ENCODE peak calls at places on chromosomes 2 and 18, in eight cellular contexts. R is GM23338; B is HFF-Myc; Z is AG09319; X is IMR-90; K is GM10248; D is CD8-positive, alpha-beta T cell; H is left ventricle myocardium inferior. M is an unnamed sample.

GRCh38 chr2:62464608-62465007 is 41.4 kb downstream of the TMEM17 start:
- DNase-seq in R (no peak), B (no peak), Z (no peak), X (no peak), K (no peak), D (no peak), H (no peak), M (no peak)

GRCh38 chr2:237315170-237315880 is 98.6 kb downstream of the COL6A3 start:
- DNase-seq in R (peak; percentile 20), B (peak; percentile 97), Z (peak; percentile 94), X (peak; percentile 98), K (no peak), D (no peak), H (peak; percentile 91), M (peak; percentile 34)

GRCh38 chr2:99139003-99139402 is 2.5 kb upstream of the C2orf15 start:
- DNase-seq in R (no peak), B (no peak), Z (no peak), X (no peak), K (no peak), D (no peak), H (no peak), M (no peak)

GRCh38 chr2:196169521-196169920 is 1.9 kb downstream of the STK17B start:
- DNase-seq in R (no peak), B (no peak), Z (no peak), X (no peak), K (no peak), D (no peak), H (no peak), M (no peak)

GRCh38 chr2:20614201-20615045 is 36.5 kb downstream of the HS1BP3 start:
- DNase-seq in R (peak; percentile 47), B (no peak), Z (no peak), X (no peak), K (no peak), D (no peak), H (peak; percentile 32), M (peak; percentile 14)

GRCh38 chr2:73614997-73615396 is 27.2 kb downstream of the NAT8 start:
- DNase-seq in R (no peak), B (no peak), Z (no peak), X (no peak), K (no peak), D (no peak), H (no peak), M (no peak)

GRCh38 chr18:13653746-13654455 is 72.5 kb downstream of the FAM210A start:
- DNase-seq in R (peak; percentile 30), B (no peak), Z (no peak), X (no peak), K (no peak), D (no peak), H (no peak), M (no peak)

GRCh38 chr2:187299122-187299906 is 148.7 kb downstream of the CALCRL start:
- DNase-seq in R (peak; percentile 40), B (peak; percentile 22), Z (no peak), X (no peak), K (peak; percentile 8), D (no peak), H (no peak), M (no peak)

GRCh38 chr2:240624950-240625621 is at the start of gene GPR35:
- DNase-seq in R (no peak), B (no peak), Z (peak; percentile 14), X (peak; percentile 43), K (peak; percentile 82), D (peak; percentile 63), H (peak; percentile 38), M (no peak)

GRCh38 chr2:153196378-153197058 is 282.0 kb downstream of the RPRM start:
- DNase-seq in R (no peak), B (no peak), Z (no peak), X (no peak), K (no peak), D (no peak), H (no peak), M (no peak)

GRCh38 chr2:217740178-217740577 is 262.6 kb downstream of the TNS1 start:
- DNase-seq in R (no peak), B (no peak), Z (no peak), X (peak; percentile 45), K (no peak), D (no peak), H (no peak), M (no peak)

GRCh38 chr2:231900975-231901374 is 25.2 kb downstream of the NPPC start:
- DNase-seq in R (peak; percentile 69), B (no peak), Z (no peak), X (no peak), K (no peak), D (no peak), H (peak; percentile 6), M (peak; percentile 14)

GRCh38 chr2:55782528-55783173 is 89.0 kb upstream of the PNPT1 start:
- DNase-seq in R (no peak), B (no peak), Z (no peak), X (no peak), K (no peak), D (no peak), H (no peak), M (no peak)

GRCh38 chr2:55786286-55786685 is 92.6 kb upstream of the PNPT1 start:
- DNase-seq in R (no peak), B (no peak), Z (no peak), X (no peak), K (no peak), D (no peak), H (no peak), M (no peak)

GRCh38 chr2:55779459-55780421 is 86.1 kb upstream of the PNPT1 start:
- DNase-seq in R (no peak), B (peak; percentile 78), Z (no peak), X (peak; percentile 82), K (no peak), D (no peak), H (no peak), M (no peak)

GRCh38 chr2:55776966-55777365 is 83.3 kb upstream of the PNPT1 start:
- DNase-seq in R (no peak), B (no peak), Z (no peak), X (no peak), K (no peak), D (no peak), H (no peak), M (no peak)

GRCh38 chr2:55781542-55781941 is 87.9 kb upstream of the PNPT1 start:
- DNase-seq in R (no peak), B (no peak), Z (no peak), X (no peak), K (no peak), D (no peak), H (no peak), M (no peak)
- TF ChIP-seq CTCF in R (peak; percentile 26), B (no peak), Z (no peak), X (no peak), K (no peak), D (no peak), H (peak; percentile 26), M (no peak)

GRCh38 chr18:63451774-63452173 is 25.0 kb upstream of the SERPINB5 start:
- DNase-seq in R (no peak), B (no peak), Z (no peak), X (no peak), K (no peak), D (no peak), H (no peak), M (no peak)

GRCh38 chr18:63452273-63452672 is 24.5 kb upstream of the SERPINB5 start:
- DNase-seq in R (no peak), B (no peak), Z (no peak), X (no peak), K (no peak), D (no peak), H (no peak), M (no peak)

GRCh38 chr18:63460414-63460813 is 16.3 kb upstream of the SERPINB5 start:
- DNase-seq in R (no peak), B (no peak), Z (no peak), X (no peak), K (no peak), D (no peak), H (no peak), M (no peak)

GRCh38 chr18:63457987-63458386 is 18.8 kb upstream of the SERPINB5 start:
- DNase-seq in R (no peak), B (no peak), Z (no peak), X (no peak), K (no peak), D (no peak), H (no peak), M (no peak)

DNA sequence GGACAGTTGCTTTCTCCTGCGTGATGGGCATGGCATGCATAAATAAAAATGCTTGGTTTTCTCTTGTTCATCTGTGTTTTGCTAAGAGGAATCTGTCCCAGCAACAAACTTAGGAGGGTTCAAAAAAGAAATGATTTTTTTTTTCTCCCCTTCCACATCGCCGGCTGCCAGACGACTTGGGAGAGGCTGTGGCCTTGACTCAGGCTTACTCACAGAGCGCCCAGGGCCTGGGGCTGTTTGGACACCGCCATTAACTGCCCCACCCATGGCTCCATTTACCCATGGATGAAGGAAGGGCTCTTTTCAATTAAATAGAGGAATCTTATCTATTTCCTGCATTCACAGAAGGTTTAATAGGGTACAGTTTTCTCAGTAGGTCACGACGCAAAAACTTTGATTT is 22.3 kb upstream of the SERPINB5 start:
- DNase-seq in R (no peak), B (no peak), Z (no peak), X (no peak), K (no peak), D (no peak), H (no peak), M (no peak)
- TF ChIP-seq CTCF in R (no peak), B (no peak), Z (no peak), X (no peak), K (no peak), D (no peak), H (no peak), M (no peak)

DNA sequence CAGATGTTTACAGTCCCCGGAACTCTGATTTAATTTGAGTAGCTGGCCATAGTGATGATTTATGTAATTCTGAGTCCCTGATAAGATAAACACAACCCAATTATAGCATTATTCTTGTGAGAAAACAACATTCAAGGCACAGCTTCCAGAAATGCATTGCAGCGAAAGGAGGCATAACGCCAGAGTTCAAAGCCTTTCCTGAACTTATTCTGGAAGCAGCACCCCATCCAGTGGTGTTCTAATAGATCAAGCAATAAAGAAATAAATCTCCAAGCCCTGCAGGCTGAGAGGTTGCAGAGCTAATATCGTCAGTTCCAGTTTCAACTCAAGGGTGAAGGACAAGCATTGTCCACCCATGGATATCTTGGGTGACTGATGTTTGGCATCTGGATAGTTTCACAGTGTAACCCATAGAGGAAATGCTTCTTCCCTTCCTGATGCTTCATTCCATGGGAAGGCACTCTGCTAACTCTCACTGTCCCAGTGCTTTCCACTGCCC is 18.8 kb downstream of the CDH2 start:
- DNase-seq in R (no peak), B (no peak), Z (peak; percentile 79), X (peak; percentile 30), K (no peak), D (no peak), H (no peak), M (no peak)
- TF ChIP-seq CTCF in R (no peak), B (no peak), Z (peak; percentile 38), X (no peak), K (no peak), D (no peak), H (no peak), M (no peak)

DNA sequence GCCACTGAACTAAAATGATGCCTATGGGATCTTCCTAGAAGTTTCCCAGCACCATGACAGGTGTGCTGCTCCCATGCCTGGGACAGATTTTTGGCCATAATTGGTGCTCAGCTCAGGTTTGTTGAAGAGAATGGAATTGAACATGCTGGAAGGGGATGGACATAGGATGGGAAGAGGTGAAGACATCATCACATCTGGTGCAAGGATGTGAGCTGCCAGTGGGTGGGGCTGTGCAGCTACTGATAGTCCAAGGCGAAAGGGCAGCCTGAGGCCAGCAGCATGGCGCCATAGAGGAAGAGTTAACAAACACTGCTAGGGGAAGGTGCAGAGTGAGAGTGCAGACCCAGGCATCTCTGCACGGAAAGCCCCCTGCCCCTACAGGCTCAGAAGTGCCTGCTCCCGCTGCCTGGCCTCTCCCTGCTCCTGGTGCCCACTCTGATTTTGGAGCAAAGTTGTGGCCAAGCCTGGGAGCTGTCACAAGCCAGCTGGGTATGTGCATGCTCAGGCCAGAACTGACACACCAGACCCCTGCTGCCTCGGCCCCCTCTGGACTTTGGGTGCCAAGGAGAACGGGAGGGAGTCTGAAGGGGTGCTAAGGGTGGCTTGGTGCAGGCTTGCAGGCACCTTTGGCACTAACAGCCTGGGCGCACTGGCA is 178.6 kb downstream of the ZBTB7C start:
- DNase-seq in R (peak; percentile 88), B (no peak), Z (no peak), X (peak; percentile 31), K (peak; percentile 61), D (no peak), H (no peak), M (peak; percentile 86)
- TF ChIP-seq CTCF in R (peak; percentile 95), B (peak; percentile 61), Z (peak; percentile 41), X (peak; percentile 51), K (peak; percentile 48), D (no peak), H (peak; percentile 53), M (peak; percentile 49)